ENCODE peak calls at places on chromosomes 12 and 14, in nine cellular contexts. F is uterus, G is colonic mucosa, K is germinal center, O is NCI-H1694 treated with DMSO at 0.1 percent for 48 hours, Z is vagina, L is iris pigment epithelial cell, J is caudate nucleus, A is H54. I is an unnamed sample.

GRCh38 chr12:49110191-49111155 is at the start of gene LMBR1L:
- DNase-seq in F (peak), G (peak), K (peak), O (peak), Z (peak), L (peak), J (peak), A (peak), I (peak)

GRCh38 chr14:89921896-89922548 is 32.5 kb downstream of the EFCAB11 start:
- DNase-seq in F (no peak), G (no peak), K (no peak), O (no peak), Z (no peak), L (peak), J (no peak), A (peak), I (no peak)

GRCh38 chr12:56629459-56630179 is 507 bp downstream of the BAZ2A start:
- DNase-seq in F (peak), G (peak), K (peak), O (no peak), Z (no peak), L (peak), J (no peak), A (peak), I (no peak)

GRCh38 chr14:103290961-103291360 is 43.1 kb upstream of the EIF5 start:
- DNase-seq in F (no peak), G (no peak), K (no peak), O (no peak), Z (no peak), L (no peak), J (no peak), A (no peak), I (no peak)

GRCh38 chr12:54222609-54223008 is 33.8 kb upstream of the SMUG1 start:
- DNase-seq in F (no peak), G (no peak), K (no peak), O (no peak), Z (no peak), L (peak), J (no peak), A (peak), I (no peak)

GRCh38 chr12:65740873-65741600 is 83.2 kb upstream of the HMGA2 start:
- DNase-seq in F (peak), G (peak), K (peak), O (no peak), Z (no peak), L (peak), J (peak), A (peak), I (no peak)

GRCh38 chr14:64755661-64756265 is 51.5 kb downstream of the PLEKHG3 start:
- DNase-seq in F (no peak), G (peak), K (no peak), O (no peak), Z (no peak), L (peak), J (no peak), A (no peak), I (no peak)

GRCh38 chr12:63151898-63152700 is 1.1 kb upstream of the AVPR1A start:
- DNase-seq in F (peak), G (peak), K (peak), O (peak), Z (no peak), L (peak), J (no peak), A (peak), I (peak)

GRCh38 chr14:25048170-25049126 is 1.5 kb downstream of the STXBP6 start:
- DNase-seq in F (peak), G (peak), K (no peak), O (no peak), Z (no peak), L (peak), J (no peak), A (no peak), I (no peak)

GRCh38 chr12:75959060-75959459 is 72.5 kb downstream of the PHLDA1 start:
- DNase-seq in F (no peak), G (no peak), K (no peak), O (no peak), Z (no peak), L (no peak), J (no peak), A (no peak), I (no peak)

GRCh38 chr12:126558810-126559209 is 1493.6 kb downstream of the AACS start:
- DNase-seq in F (no peak), G (no peak), K (no peak), O (peak), Z (no peak), L (no peak), J (no peak), A (no peak), I (no peak)

GRCh38 chr12:13594731-13595514 is 386.5 kb downstream of the GRIN2B start:
- DNase-seq in F (no peak), G (no peak), K (no peak), O (no peak), Z (no peak), L (no peak), J (no peak), A (no peak), I (no peak)

GRCh38 chr14:23145794-23146422 is 26.9 kb upstream of the CEBPE start:
- DNase-seq in F (peak), G (no peak), K (no peak), O (no peak), Z (no peak), L (no peak), J (no peak), A (no peak), I (no peak)

GRCh38 chr14:104473244-104473565 is 106.4 kb upstream of the C14orf180 start:
- DNase-seq in F (no peak), G (no peak), K (no peak), O (no peak), Z (no peak), L (no peak), J (no peak), A (no peak), I (no peak)

GRCh38 chr12:38350342-38351181 is 34.0 kb downstream of the ALG10B start:
- DNase-seq in F (no peak), G (no peak), K (no peak), O (no peak), Z (no peak), L (no peak), J (no peak), A (no peak), I (no peak)

GRCh38 chr12:27469161-27469560 is 22.6 kb downstream of the SMCO2 start:
- DNase-seq in F (no peak), G (no peak), K (no peak), O (no peak), Z (no peak), L (no peak), J (no peak), A (no peak), I (no peak)

GRCh38 chr12:49046129-49046895 is 14.3 kb downstream of the KMT2D start:
- DNase-seq in F (no peak), G (no peak), K (no peak), O (no peak), Z (no peak), L (no peak), J (no peak), A (no peak), I (no peak)

GRCh38 chr14:72513994-72514659 is 379.8 kb downstream of the DPF3 start:
- DNase-seq in F (no peak), G (no peak), K (peak), O (peak), Z (peak), L (peak), J (no peak), A (peak), I (peak)

GRCh38 chr12:25106818-25107217 is 88.1 kb downstream of the DNAI7 start:
- DNase-seq in F (no peak), G (no peak), K (no peak), O (no peak), Z (no peak), L (peak), J (no peak), A (no peak), I (no peak)

GRCh38 chr12:39448038-39448437 is 5.1 kb upstream of the KIF21A start:
- DNase-seq in F (no peak), G (no peak), K (no peak), O (no peak), Z (no peak), L (no peak), J (no peak), A (no peak), I (no peak)

GRCh38 chr12:106910202-106910601 is 45.5 kb upstream of the TMEM263 start:
- DNase-seq in F (no peak), G (no peak), K (peak), O (no peak), Z (no peak), L (no peak), J (no peak), A (no peak), I (no peak)

GRCh38 chr14:61215222-61216010 is 65.7 kb downstream of the TMEM30B start:
- DNase-seq in F (no peak), G (no peak), K (no peak), O (no peak), Z (no peak), L (no peak), J (no peak), A (no peak), I (no peak)

GRCh38 chr12:109740694-109741245 is 27.1 kb downstream of the FAM222A start:
- DNase-seq in F (no peak), G (no peak), K (no peak), O (no peak), Z (no peak), L (no peak), J (no peak), A (no peak), I (no peak)

GRCh38 chr12:97752129-97752528 is 289.5 kb downstream of the RMST start:
- DNase-seq in F (no peak), G (no peak), K (no peak), O (no peak), Z (no peak), L (no peak), J (no peak), A (no peak), I (no peak)

GRCh38 chr12:95182868-95183415 is 34.3 kb downstream of the FGD6 start:
- DNase-seq in F (no peak), G (no peak), K (no peak), O (no peak), Z (no peak), L (peak), J (no peak), A (peak), I (no peak)

GRCh38 chr14:98926151-98926550 is 345.8 kb downstream of the BCL11B start:
- DNase-seq in F (no peak), G (no peak), K (no peak), O (no peak), Z (no peak), L (no peak), J (no peak), A (no peak), I (no peak)

I was measured in cerebellum.